ENCODE peak calls at places on chromosomes 4 and X, in eight cellular contexts. M, S, W, P, C, Y, H and L are unnamed samples.

GRCh38 chrX:103453655-103454054 is 65.6 kb downstream of the RAB40A start:
- DNase-seq in M (no peak), S (no peak), W (peak; percentile 93), P (no peak), C (no peak), Y (no peak), H (no peak), L (no peak)

GRCh38 chrX:8731579-8732395 is at the start of gene ANOS1:
- DNase-seq in M (peak; percentile 76), S (no peak), W (peak; percentile 52), P (no peak), C (no peak), Y (peak; percentile 71), H (no peak), L (no peak)

GRCh38 chrX:99394450-99394849 is 1015.6 kb downstream of the PCDH19 start:
- DNase-seq in M (peak; percentile 33), S (no peak), W (no peak), P (no peak), C (peak; percentile 5), Y (no peak), H (no peak), L (no peak)

GRCh38 chr4:150381671-150382427 is 200.1 kb upstream of the MAB21L2 start:
- DNase-seq in M (peak; percentile 19), S (no peak), W (no peak), P (no peak), C (no peak), Y (no peak), H (no peak), L (peak; percentile 97)

GRCh38 chr4:176653406-176654220 is 139.1 kb downstream of the VEGFC start:
- DNase-seq in M (no peak), S (no peak), W (no peak), P (no peak), C (no peak), Y (no peak), H (no peak), L (no peak)

GRCh38 chr4:185839204-185839712 is 27.3 kb upstream of the SORBS2 start:
- DNase-seq in M (peak; percentile 93), S (no peak), W (peak; percentile 95), P (peak; percentile 54), C (no peak), Y (peak; percentile 70), H (no peak), L (no peak)

GRCh38 chr4:137065306-137065705 is 467.0 kb downstream of the PCDH18 start:
- DNase-seq in M (peak; percentile 1), S (no peak), W (no peak), P (no peak), C (no peak), Y (no peak), H (no peak), L (no peak)

GRCh38 chr4:111556141-111556781 is 589.0 kb upstream of the FAM241A start:
- DNase-seq in M (no peak), S (no peak), W (no peak), P (no peak), C (no peak), Y (no peak), H (no peak), L (no peak)

GRCh38 chrX:123720486-123720885 is 12.4 kb downstream of the THOC2 start:
- DNase-seq in M (no peak), S (no peak), W (no peak), P (no peak), C (no peak), Y (no peak), H (no peak), L (no peak)

GRCh38 chr4:185991750-185992149 is 77.2 kb upstream of the TLR3 start:
- DNase-seq in M (no peak), S (no peak), W (no peak), P (no peak), C (no peak), Y (no peak), H (no peak), L (no peak)

GRCh38 chr4:74499986-74500781 is 55.2 kb downstream of the AREG start:
- DNase-seq in M (no peak), S (no peak), W (no peak), P (no peak), C (no peak), Y (no peak), H (no peak), L (no peak)

GRCh38 chr4:77194989-77195388 is 38.0 kb downstream of the CCNG2 start:
- DNase-seq in M (no peak), S (no peak), W (no peak), P (no peak), C (no peak), Y (no peak), H (no peak), L (no peak)

GRCh38 chrX:63754141-63754859 is 30.7 kb downstream of the ARHGEF9 start:
- DNase-seq in M (no peak), S (no peak), W (peak; percentile 46), P (no peak), C (no peak), Y (no peak), H (no peak), L (no peak)

GRCh38 chr4:35934370-35934981 is 309.8 kb downstream of the ARAP2 start:
- DNase-seq in M (peak; percentile 65), S (peak; percentile 12), W (peak; percentile 14), P (peak; percentile 12), C (peak; percentile 7), Y (no peak), H (peak; percentile 21), L (peak; percentile 12)

DNA sequence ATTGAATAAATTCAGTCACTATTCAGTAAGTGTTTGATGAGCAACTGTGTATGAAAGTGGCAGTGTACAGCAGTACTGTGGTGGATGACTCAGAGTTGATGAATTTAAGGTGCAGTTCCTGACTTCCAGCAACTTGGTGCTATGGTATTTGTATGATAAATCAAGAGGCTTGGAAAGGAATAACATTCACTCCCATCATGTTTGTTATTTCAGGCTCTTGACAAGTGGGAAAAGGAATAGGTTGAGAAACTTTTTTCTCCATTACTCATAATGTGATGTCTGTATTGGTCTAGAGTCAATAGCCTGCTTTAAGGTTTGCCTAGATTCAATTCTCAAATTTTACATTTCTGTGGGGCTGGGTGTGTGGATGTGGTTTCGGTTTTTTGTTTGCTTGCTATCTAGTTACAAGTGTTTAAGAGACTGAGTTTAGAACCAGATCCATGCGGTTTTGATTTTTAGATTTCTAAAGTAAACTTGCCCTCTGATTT is 35.1 kb upstream of the CYP2U1 start:
- DNase-seq in M (no peak), S (no peak), W (peak; percentile 97), P (peak; percentile 92), C (peak; percentile 36), Y (no peak), H (no peak), L (no peak)
- TF ChIP-seq POLR2AphosphoS5 in M (no peak), S (no peak), W (peak; percentile 86), P (no peak), C (no peak), Y (no peak), H (no peak), L (no peak)

GRCh38 chr4:81213671-81214070 is 1.4 kb downstream of the PRKG2 start:
- DNase-seq in M (no peak), S (no peak), W (no peak), P (no peak), C (no peak), Y (no peak), H (no peak), L (no peak)

GRCh38 chr4:81214144-81214517 is 891 bp downstream of the PRKG2 start:
- DNase-seq in M (no peak), S (no peak), W (no peak), P (no peak), C (no peak), Y (no peak), H (no peak), L (no peak)

GRCh38 chr4:81214518-81215218 is 354 bp downstream of the PRKG2 start:
- DNase-seq in M (peak; percentile 78), S (no peak), W (no peak), P (no peak), C (no peak), Y (peak; percentile 69), H (no peak), L (no peak)

GRCh38 chr4:81215936-81216335 is 914 bp upstream of the PRKG2 start:
- DNase-seq in M (no peak), S (no peak), W (no peak), P (no peak), C (no peak), Y (no peak), H (no peak), L (no peak)

DNA sequence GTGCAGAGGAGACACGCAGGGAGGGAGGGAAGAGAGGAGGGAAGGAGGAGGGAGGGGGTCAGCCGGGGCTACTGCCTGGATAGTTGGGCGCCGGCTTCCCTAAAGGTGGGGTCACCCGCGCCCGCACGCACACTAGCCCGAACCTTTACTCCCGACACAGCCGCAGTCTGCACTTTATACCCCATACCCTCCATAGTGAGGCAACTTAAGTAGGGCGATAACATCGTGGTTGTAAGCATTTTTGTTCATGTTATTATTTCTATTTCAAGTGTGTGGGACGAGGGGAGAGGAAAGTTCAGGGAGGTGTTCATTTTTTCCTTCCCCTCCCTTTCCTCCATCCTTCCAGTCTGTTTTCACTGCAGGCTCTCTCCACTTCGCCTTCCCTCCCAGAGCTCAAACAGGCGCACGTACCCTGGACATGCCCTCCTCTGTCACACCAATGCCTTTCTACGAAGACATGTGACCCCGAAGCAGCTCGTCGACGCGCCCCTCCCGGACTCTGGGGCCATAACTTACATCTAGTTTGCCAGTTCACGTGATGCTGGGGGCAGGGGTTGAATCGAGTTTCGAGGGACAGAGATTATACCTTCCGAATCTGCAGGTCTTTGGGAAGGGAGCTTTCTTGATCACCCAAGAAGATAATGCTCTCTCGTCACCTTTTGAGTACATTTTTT is at the start of gene PRKG2:
- DNase-seq in M (peak; percentile 52), S (no peak), W (no peak), P (no peak), C (no peak), Y (peak; percentile 65), H (no peak), L (no peak)
- TF ChIP-seq EZH2 in M (peak; percentile 81), S (no peak), W (peak; percentile 73), P (no peak), C (no peak), Y (peak; percentile 82), H (no peak), L (no peak)

DNA sequence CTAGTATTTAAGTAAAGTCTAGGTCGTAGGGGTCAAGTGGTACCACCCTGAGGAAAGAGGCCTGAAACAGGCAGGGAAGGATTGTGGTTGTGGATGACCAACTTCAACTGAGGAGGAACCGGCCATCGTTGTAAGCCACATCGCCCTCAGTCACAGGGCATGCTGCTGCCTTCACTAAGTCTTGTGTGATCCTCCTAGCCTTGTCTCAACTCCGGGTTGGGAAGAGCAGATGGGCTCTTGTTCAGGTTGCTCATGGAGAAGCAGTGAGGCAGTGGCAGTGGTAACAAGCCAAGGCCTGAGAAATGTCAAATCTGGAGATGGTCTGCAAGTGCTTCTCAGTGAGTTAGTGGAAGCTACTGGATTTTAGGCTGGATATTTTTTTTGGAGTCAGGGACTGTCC is 22.8 kb upstream of the NKX3-2 start:
- DNase-seq in M (no peak), S (no peak), W (no peak), P (no peak), C (no peak), Y (no peak), H (no peak), L (no peak)
- TF ChIP-seq POLR2AphosphoS5 in M (no peak), S (no peak), W (no peak), P (no peak), C (no peak), Y (peak; percentile 42), H (no peak), L (no peak)

DNA sequence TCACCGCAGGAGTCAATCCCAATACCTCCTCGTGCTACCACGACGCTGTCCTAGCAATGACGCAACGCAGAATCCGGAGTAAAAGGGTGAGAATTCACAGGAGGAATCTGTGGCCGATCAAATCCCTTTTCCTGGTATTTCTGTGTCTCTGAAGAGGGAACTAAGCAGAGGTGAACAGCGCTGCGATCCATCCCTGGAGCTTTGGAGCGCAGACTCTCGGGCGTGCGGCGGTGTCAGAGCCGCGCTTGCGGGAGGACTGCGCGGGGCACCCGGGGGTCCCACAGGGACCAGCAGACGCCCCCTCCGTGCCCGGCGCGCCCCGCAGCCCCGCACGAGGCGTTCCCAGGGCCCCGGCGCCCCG is 17.2 kb upstream of the ZNF718 start:
- DNase-seq in M (peak; percentile 36), S (no peak), W (no peak), P (no peak), C (no peak), Y (no peak), H (no peak), L (no peak)
- TF ChIP-seq EZH2 in M (peak; percentile 82), S (no peak), W (no peak), P (no peak), C (no peak), Y (no peak), H (no peak), L (no peak)